ENCODE peak calls at places on chromosomes 1 and 21, in five cellular contexts. X, L, Y, Q and N are unnamed samples. For H3K4me1, the result is how much of the 10 kb centered on the place peaks cover.

GRCh38 chr1:220121791-220122530 is 28.0 kb downstream of the IARS2 start:
- DNase-seq in Q (no peak), X (no peak), Y (no peak), L (no peak), N (no peak)

GRCh38 chr1:85617582-85618237 is 37.1 kb downstream of the CCN1 start:
- DNase-seq in Y (no peak), Q (no peak), L (no peak), X (no peak), N (no peak)

GRCh38 chr1:61742620-61743431 is 546 bp downstream of the PATJ start:
- DNase-seq in X (peak), L (peak), Y (peak), Q (peak), N (peak)

GRCh38 chr1:216075339-216075738 is 347.9 kb downstream of the USH2A start:
- DNase-seq in L (no peak), X (no peak), Y (no peak), Q (no peak), N (no peak)

GRCh38 chr1:163036661-163037060 is 32.5 kb upstream of the RGS4 start:
- DNase-seq in L (no peak), Y (no peak), X (no peak), Q (no peak), N (no peak)

GRCh38 chr1:209985002-209985401 is 47.0 kb downstream of the SYT14 start:
- DNase-seq in Y (no peak), L (no peak), Q (no peak), X (no peak), N (no peak)

GRCh38 chr1:28862571-28863403 is 50.8 kb downstream of the OPRD1 start:
- DNase-seq in L (no peak), Q (no peak), X (no peak), Y (no peak), N (no peak)

GRCh38 chr1:39922139-39922757 is 20.5 kb upstream of the MYCL start:
- DNase-seq in Q (no peak), L (no peak), X (no peak), Y (no peak), N (no peak)

GRCh38 chr1:205210876-205211838 is at the start of gene DSTYK:
- DNase-seq in Y (peak), X (peak), Q (peak), L (peak), N (peak)

GRCh38 chr1:85366391-85366790 is 90.0 kb upstream of the BCL10 start:
- DNase-seq in L (no peak), Q (no peak), X (peak), Y (no peak), N (no peak)

DNA sequence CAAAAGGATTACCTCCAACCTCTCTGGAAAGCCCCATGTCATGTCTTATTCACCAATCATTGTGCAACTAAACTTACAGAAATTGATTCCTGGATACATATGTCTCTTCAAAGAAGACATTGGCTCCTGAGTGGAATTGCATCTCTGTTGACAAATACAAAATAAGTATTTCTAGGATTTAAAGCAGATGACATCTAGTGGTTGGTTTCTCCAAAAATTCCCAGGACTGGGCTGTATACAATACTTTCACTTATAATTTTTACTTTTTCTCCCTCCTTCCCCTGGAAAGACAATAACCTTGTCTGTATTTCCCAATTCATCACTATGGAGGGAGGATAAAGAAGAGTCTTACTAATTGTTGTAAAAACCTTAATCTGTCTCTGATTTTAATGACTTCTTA is 1347.4 kb downstream of the NCAM2 start:
- DNase-seq in Q (no peak), Y (no peak), L (no peak), X (no peak), N (no peak)
- H3K27ac ChIP-seq in Q (no peak), Y (no peak), L (no peak), X (no peak), N (no peak)

GRCh38 chr21:37565530-37566223 is 199.1 kb downstream of the DYRK1A start:
- DNase-seq in X (no peak), Q (no peak), Y (no peak), L (no peak), N (no peak)

GRCh38 chr21:37566790-37567725 is 200.5 kb downstream of the DYRK1A start:
- DNase-seq in X (no peak), L (no peak), Q (no peak), Y (no peak), N (peak)

GRCh38 chr21:37571442-37571841 is 204.9 kb downstream of the DYRK1A start:
- DNase-seq in Q (no peak), Y (no peak), X (no peak), L (no peak), N (no peak)

GRCh38 chr21:37568916-37569315 is 202.3 kb downstream of the DYRK1A start:
- DNase-seq in Q (no peak), L (no peak), Y (no peak), X (no peak), N (no peak)

GRCh38 chr21:37568415-37568814 is 201.8 kb downstream of the DYRK1A start:
- DNase-seq in Y (no peak), X (no peak), Q (no peak), L (no peak), N (no peak)
- H3K4me1 ChIP-seq in Y (under half), X (under half), Q (under half), L (under half), N (under half)

GRCh38 chr1:6260961-6261614 is at the start of gene GPR153:
- DNase-seq in Y (peak), Q (no peak), L (no peak), X (peak), N (no peak)
- TF ChIP-seq POLR2A in Y (no peak), Q (no peak), L (no peak), X (no peak), N (no peak)

DNA sequence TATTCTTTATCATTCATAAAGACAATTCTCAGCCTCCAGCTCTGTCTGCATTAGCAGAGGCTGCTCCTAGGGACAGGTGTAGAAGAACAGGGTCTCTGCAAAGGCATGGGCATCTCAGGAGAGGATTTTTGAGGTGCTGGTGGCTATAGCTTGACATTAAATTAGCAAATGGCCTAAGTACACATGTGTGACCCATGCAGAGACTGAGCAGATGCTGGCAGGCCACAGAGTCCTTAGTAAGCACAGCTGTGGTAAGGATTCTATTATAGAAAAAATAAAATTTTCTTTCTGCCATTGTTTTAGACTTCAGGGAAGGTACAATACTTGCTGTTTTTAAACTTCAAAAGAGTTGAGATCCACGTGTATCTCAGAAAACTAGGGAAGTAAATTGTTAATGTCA is 177.5 kb upstream of the DUSP10 start:
- DNase-seq in X (no peak), Y (no peak), Q (no peak), L (no peak), N (no peak)
- H3K27ac ChIP-seq in X (no peak), Y (no peak), Q (no peak), L (no peak), N (no peak)

GRCh38 chr1:66281808-66282207 is 252.1 kb upstream of the SGIP1 start:
- DNase-seq in Q (no peak), L (no peak), Y (no peak), X (no peak), N (no peak)
- H3K4me1 ChIP-seq in Q (under half), L (under half), Y (under half), X (under half), N (under half)